ENCODE peak calls at places on chromosomes 2 and 18, in seven cellular contexts. One of them, this sample, is unnamed.

GRCh38 chr18:30481871-30482270 is 560.7 kb downstream of the DSC3 start:
- DNase-seq in GM20000: no peak
- DNase-seq in left lung: no peak
- DNase-seq in kidney: no peak
- DNase-seq in nephron progenitor cell: no peak
- DNase-seq in endothelial cell: no peak
- DNase-seq in fibroblast of the aortic adventitia: no peak
- DNase-seq in this sample: no peak

GRCh38 chr2:224309216-224309615 is 92.7 kb downstream of the FAM124B start:
- DNase-seq in GM20000: no peak
- DNase-seq in left lung: no peak
- DNase-seq in kidney: no peak
- DNase-seq in nephron progenitor cell: no peak
- DNase-seq in endothelial cell: no peak
- DNase-seq in fibroblast of the aortic adventitia: peak
- DNase-seq in this sample: no peak

GRCh38 chr2:88227446-88227845 is 57.3 kb downstream of the THNSL2 start:
- DNase-seq in GM20000: no peak
- DNase-seq in left lung: no peak
- DNase-seq in kidney: no peak
- DNase-seq in nephron progenitor cell: peak
- DNase-seq in endothelial cell: no peak
- DNase-seq in fibroblast of the aortic adventitia: no peak
- DNase-seq in this sample: no peak

GRCh38 chr18:12934454-12935071 is 13.2 kb upstream of the SEH1L start:
- DNase-seq in GM20000: peak
- DNase-seq in left lung: peak
- DNase-seq in kidney: peak
- DNase-seq in nephron progenitor cell: peak
- DNase-seq in endothelial cell: peak
- DNase-seq in fibroblast of the aortic adventitia: peak
- DNase-seq in this sample: peak

GRCh38 chr2:179447426-179447825 is 182.8 kb upstream of the SESTD1 start:
- DNase-seq in GM20000: no peak
- DNase-seq in left lung: no peak
- DNase-seq in kidney: no peak
- DNase-seq in nephron progenitor cell: no peak
- DNase-seq in endothelial cell: no peak
- DNase-seq in fibroblast of the aortic adventitia: no peak
- DNase-seq in this sample: no peak

GRCh38 chr18:70423988-70424387 is 135.1 kb downstream of the SOCS6 start:
- DNase-seq in GM20000: no peak
- DNase-seq in left lung: no peak
- DNase-seq in kidney: no peak
- DNase-seq in nephron progenitor cell: no peak
- DNase-seq in endothelial cell: no peak
- DNase-seq in fibroblast of the aortic adventitia: peak
- DNase-seq in this sample: no peak

GRCh38 chr2:188573453-188573852 is 281.8 kb downstream of the GULP1 start:
- DNase-seq in GM20000: no peak
- DNase-seq in left lung: no peak
- DNase-seq in kidney: no peak
- DNase-seq in nephron progenitor cell: no peak
- DNase-seq in endothelial cell: no peak
- DNase-seq in fibroblast of the aortic adventitia: no peak
- DNase-seq in this sample: no peak

GRCh38 chr18:9731380-9731779 is 23.3 kb downstream of the RAB31 start:
- DNase-seq in GM20000: no peak
- DNase-seq in left lung: no peak
- DNase-seq in kidney: no peak
- DNase-seq in nephron progenitor cell: no peak
- DNase-seq in endothelial cell: no peak
- DNase-seq in fibroblast of the aortic adventitia: peak
- DNase-seq in this sample: no peak

GRCh38 chr2:165357758-165358157 is 111.7 kb upstream of the CSRNP3 start:
- DNase-seq in GM20000: no peak
- DNase-seq in left lung: no peak
- DNase-seq in kidney: no peak
- DNase-seq in nephron progenitor cell: no peak
- DNase-seq in endothelial cell: no peak
- DNase-seq in fibroblast of the aortic adventitia: peak
- DNase-seq in this sample: no peak

GRCh38 chr18:73933666-73934065 is 214.0 kb downstream of the FBXO15 start:
- DNase-seq in GM20000: no peak
- DNase-seq in left lung: no peak
- DNase-seq in kidney: no peak
- DNase-seq in nephron progenitor cell: no peak
- DNase-seq in endothelial cell: no peak
- DNase-seq in fibroblast of the aortic adventitia: no peak
- DNase-seq in this sample: no peak

GRCh38 chr2:241309684-241310117 is 5.8 kb downstream of the HDLBP start:
- DNase-seq in GM20000: peak
- DNase-seq in left lung: no peak
- DNase-seq in kidney: no peak
- DNase-seq in nephron progenitor cell: no peak
- DNase-seq in endothelial cell: no peak
- DNase-seq in fibroblast of the aortic adventitia: peak
- DNase-seq in this sample: peak

DNA sequence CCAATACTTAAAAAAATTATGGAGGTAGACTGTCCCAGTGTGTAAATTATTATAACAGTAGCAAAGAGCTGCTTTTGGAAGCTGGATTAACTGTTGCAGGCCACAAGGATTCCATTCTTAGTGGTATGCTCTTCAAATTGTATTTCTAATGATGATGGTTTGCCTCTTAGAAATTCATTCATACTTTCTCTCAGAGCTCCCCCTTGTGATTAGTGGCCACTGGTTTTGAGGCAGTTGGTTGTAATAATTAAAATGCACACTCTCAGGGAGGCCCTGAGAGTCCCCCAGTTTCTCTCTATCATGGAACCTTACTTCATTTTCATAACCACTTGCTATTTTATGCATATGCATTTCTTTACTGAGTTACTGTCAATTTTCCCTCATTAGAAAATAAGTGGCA is 122.5 kb downstream of the PLA2R1 start:
- DNase-seq in GM20000: peak
- DNase-seq in left lung: no peak
- DNase-seq in kidney: no peak
- DNase-seq in nephron progenitor cell: no peak
- DNase-seq in endothelial cell: no peak
- DNase-seq in fibroblast of the aortic adventitia: no peak
- DNase-seq in this sample: peak
- TF ChIP-seq CTCF in GM20000: peak
- TF ChIP-seq CTCF in left lung: no peak
- TF ChIP-seq CTCF in kidney: peak
- TF ChIP-seq CTCF in nephron progenitor cell: no peak
- TF ChIP-seq CTCF in endothelial cell: no peak
- TF ChIP-seq CTCF in fibroblast of the aortic adventitia: no peak
- TF ChIP-seq CTCF in this sample: peak

DNA sequence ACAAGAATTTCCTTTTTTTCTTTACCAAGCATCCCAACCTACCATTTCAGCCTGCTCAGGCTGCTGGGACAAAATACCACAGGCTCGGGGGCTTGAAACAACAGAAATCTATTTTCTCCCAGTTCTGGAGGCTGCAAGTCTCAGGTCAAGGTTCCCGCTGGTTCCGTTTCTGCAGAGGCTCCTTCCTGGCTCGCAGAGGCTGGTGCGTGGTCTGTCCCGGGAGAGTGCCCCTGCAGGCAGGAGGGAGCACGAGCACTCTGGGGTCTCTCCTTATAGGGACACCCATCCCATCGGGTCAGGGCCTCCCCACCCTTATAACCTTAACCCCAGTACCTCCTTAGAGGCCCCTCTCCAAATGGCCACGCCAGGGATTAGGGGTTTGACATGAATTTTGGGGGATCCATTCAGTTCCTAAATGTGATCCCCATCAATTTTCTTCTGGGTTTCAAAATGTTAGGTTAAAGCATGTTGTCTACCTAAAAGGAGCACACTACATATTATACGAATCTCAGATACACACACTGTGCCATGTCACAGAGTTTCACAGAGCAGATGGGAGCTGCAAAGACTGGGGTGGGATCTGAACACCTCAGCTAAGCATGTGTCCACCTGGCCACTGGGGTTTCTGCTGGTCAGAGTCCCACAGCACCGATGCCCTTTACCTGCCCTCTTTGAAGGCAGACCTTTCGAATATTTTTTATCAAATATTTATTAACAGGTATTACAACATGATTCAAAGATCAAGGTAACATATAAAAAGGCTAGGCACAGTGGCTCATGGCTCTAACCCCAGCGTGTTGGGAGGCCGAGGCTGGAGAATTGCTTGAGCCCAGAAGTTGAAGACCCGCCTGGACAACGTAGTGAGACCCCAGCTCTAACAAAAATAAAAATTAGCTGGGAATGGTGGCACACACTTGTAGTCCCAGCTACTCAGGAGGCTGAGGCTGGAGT is 17.6 kb upstream of the ADI1 start:
- DNase-seq in GM20000: peak
- DNase-seq in left lung: no peak
- DNase-seq in kidney: peak
- DNase-seq in nephron progenitor cell: peak
- DNase-seq in endothelial cell: peak
- DNase-seq in fibroblast of the aortic adventitia: peak
- DNase-seq in this sample: peak
- TF ChIP-seq CTCF in GM20000: peak
- TF ChIP-seq CTCF in left lung: peak
- TF ChIP-seq CTCF in kidney: peak
- TF ChIP-seq CTCF in nephron progenitor cell: peak
- TF ChIP-seq CTCF in endothelial cell: peak
- TF ChIP-seq CTCF in fibroblast of the aortic adventitia: peak
- TF ChIP-seq CTCF in this sample: no peak

GRCh38 chr2:29347774-29348465 is 232.7 kb downstream of the CLIP4 start:
- DNase-seq in GM20000: no peak
- DNase-seq in left lung: no peak
- DNase-seq in kidney: no peak
- DNase-seq in nephron progenitor cell: no peak
- DNase-seq in endothelial cell: no peak
- DNase-seq in fibroblast of the aortic adventitia: no peak
- DNase-seq in this sample: no peak

GRCh38 chr2:29345236-29345635 is 230.0 kb downstream of the CLIP4 start:
- DNase-seq in GM20000: no peak
- DNase-seq in left lung: no peak
- DNase-seq in kidney: no peak
- DNase-seq in nephron progenitor cell: no peak
- DNase-seq in endothelial cell: no peak
- DNase-seq in fibroblast of the aortic adventitia: no peak
- DNase-seq in this sample: no peak

GRCh38 chr2:29349316-29350030 is 234.3 kb downstream of the CLIP4 start:
- DNase-seq in GM20000: no peak
- DNase-seq in left lung: no peak
- DNase-seq in kidney: no peak
- DNase-seq in nephron progenitor cell: no peak
- DNase-seq in endothelial cell: no peak
- DNase-seq in fibroblast of the aortic adventitia: no peak
- DNase-seq in this sample: no peak

DNA sequence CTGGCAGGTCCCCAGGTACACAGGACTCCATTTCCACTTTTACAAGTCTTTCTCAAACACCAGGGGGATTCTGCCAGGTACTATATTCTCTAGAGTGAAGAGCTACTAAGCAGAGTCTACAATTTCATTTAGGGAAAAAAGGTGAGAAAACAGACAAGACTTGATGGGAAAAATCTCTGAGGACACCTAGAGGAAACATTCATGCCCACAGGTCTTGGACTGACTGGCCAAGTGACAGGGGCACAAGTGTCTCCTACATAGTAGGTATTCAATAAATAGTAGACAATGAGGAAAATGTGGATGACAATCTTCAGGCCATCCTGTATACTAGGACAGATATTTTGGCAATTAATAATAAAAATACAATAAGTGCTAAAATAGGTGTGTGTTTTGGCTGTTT is 228.6 kb downstream of the CLIP4 start:
- DNase-seq in GM20000: no peak
- DNase-seq in left lung: no peak
- DNase-seq in kidney: no peak
- DNase-seq in nephron progenitor cell: no peak
- DNase-seq in endothelial cell: no peak
- DNase-seq in fibroblast of the aortic adventitia: no peak
- DNase-seq in this sample: no peak
- TF ChIP-seq CTCF in GM20000: no peak
- TF ChIP-seq CTCF in left lung: no peak
- TF ChIP-seq CTCF in kidney: no peak
- TF ChIP-seq CTCF in nephron progenitor cell: no peak
- TF ChIP-seq CTCF in endothelial cell: no peak
- TF ChIP-seq CTCF in fibroblast of the aortic adventitia: no peak
- TF ChIP-seq CTCF in this sample: no peak

GRCh38 chr2:218332288-218332687 is 24.4 kb upstream of the CATIP start:
- DNase-seq in GM20000: peak
- DNase-seq in left lung: no peak
- DNase-seq in kidney: no peak
- DNase-seq in nephron progenitor cell: no peak
- DNase-seq in endothelial cell: no peak
- DNase-seq in fibroblast of the aortic adventitia: no peak
- DNase-seq in this sample: no peak

GRCh38 chr2:218329027-218329825 is 27.4 kb upstream of the CATIP start:
- DNase-seq in GM20000: peak
- DNase-seq in left lung: no peak
- DNase-seq in kidney: no peak
- DNase-seq in nephron progenitor cell: no peak
- DNase-seq in endothelial cell: no peak
- DNase-seq in fibroblast of the aortic adventitia: no peak
- DNase-seq in this sample: no peak

GRCh38 chr2:218328294-218328693 is 28.4 kb upstream of the CATIP start:
- DNase-seq in GM20000: no peak
- DNase-seq in left lung: no peak
- DNase-seq in kidney: no peak
- DNase-seq in nephron progenitor cell: no peak
- DNase-seq in endothelial cell: no peak
- DNase-seq in fibroblast of the aortic adventitia: no peak
- DNase-seq in this sample: no peak

GRCh38 chr2:218327451-218327850 is 29.2 kb upstream of the CATIP start:
- DNase-seq in GM20000: no peak
- DNase-seq in left lung: no peak
- DNase-seq in kidney: no peak
- DNase-seq in nephron progenitor cell: no peak
- DNase-seq in endothelial cell: no peak
- DNase-seq in fibroblast of the aortic adventitia: no peak
- DNase-seq in this sample: no peak

GRCh38 chr2:218329826-218330651 is 26.6 kb upstream of the CATIP start:
- DNase-seq in GM20000: peak
- DNase-seq in left lung: no peak
- DNase-seq in kidney: no peak
- DNase-seq in nephron progenitor cell: no peak
- DNase-seq in endothelial cell: no peak
- DNase-seq in fibroblast of the aortic adventitia: no peak
- DNase-seq in this sample: no peak
- TF ChIP-seq CTCF in GM20000: no peak
- TF ChIP-seq CTCF in left lung: no peak
- TF ChIP-seq CTCF in kidney: no peak
- TF ChIP-seq CTCF in nephron progenitor cell: no peak
- TF ChIP-seq CTCF in endothelial cell: no peak
- TF ChIP-seq CTCF in fibroblast of the aortic adventitia: no peak
- TF ChIP-seq CTCF in this sample: no peak

This sample was measured in activated CD8-positive, alpha-beta T cell treated with anti-CD3 and anti-CD28 coated beads for 36 hours.